ENCODE peak calls at places on chromosomes 6 and 20, in four cellular contexts. One of them, this sample, is unnamed.
A peak's percentile ranks its signal among the peaks of the same experiment; 100 is the strongest.

GRCh38 chr20:42792052-42792451 is 397.7 kb downstream of the PTPRT start:
- DNase-seq in HCT116: no peak
- DNase-seq in foreskin fibroblast: no peak
- DNase-seq in heart left ventricle: no peak
- DNase-seq in this sample: no peak

GRCh38 chr6:110529355-110529754 is 52.9 kb upstream of the SLC22A16 start:
- DNase-seq in heart left ventricle: no peak
- DNase-seq in foreskin fibroblast: peak; percentile 86
- DNase-seq in HCT116: no peak
- DNase-seq in this sample: no peak

GRCh38 chr6:39823187-39823815 is 31.1 kb downstream of the DAAM2 start:
- DNase-seq in foreskin fibroblast: peak; percentile 87
- DNase-seq in heart left ventricle: peak; percentile 83
- DNase-seq in HCT116: no peak
- DNase-seq in this sample: peak; percentile 70

GRCh38 chr20:59777814-59778575 is 155.4 kb downstream of the SYCP2 start:
- DNase-seq in foreskin fibroblast: no peak
- DNase-seq in HCT116: no peak
- DNase-seq in heart left ventricle: no peak
- DNase-seq in this sample: no peak

GRCh38 chr20:17655286-17655651 is 26.8 kb downstream of the RRBP1 start:
- DNase-seq in HCT116: no peak
- DNase-seq in heart left ventricle: peak; percentile 16
- DNase-seq in foreskin fibroblast: no peak
- DNase-seq in this sample: no peak

GRCh38 chr20:37526839-37527637 is 638 bp downstream of the BLCAP start:
- DNase-seq in HCT116: no peak
- DNase-seq in heart left ventricle: no peak
- DNase-seq in foreskin fibroblast: peak; percentile 68
- DNase-seq in this sample: peak; percentile 56

GRCh38 chr6:25173232-25173631 is 105.9 kb upstream of the CARMIL1 start:
- DNase-seq in heart left ventricle: no peak
- DNase-seq in foreskin fibroblast: peak; percentile 20
- DNase-seq in HCT116: no peak
- DNase-seq in this sample: no peak

GRCh38 chr20:36310215-36310981 is 4.3 kb downstream of the DLGAP4 start:
- DNase-seq in foreskin fibroblast: no peak
- DNase-seq in HCT116: no peak
- DNase-seq in heart left ventricle: no peak
- DNase-seq in this sample: no peak

GRCh38 chr20:58624687-58625086 is 26.4 kb upstream of the STX16 start:
- DNase-seq in heart left ventricle: no peak
- DNase-seq in foreskin fibroblast: no peak
- DNase-seq in HCT116: no peak
- DNase-seq in this sample: no peak

GRCh38 chr6:16108996-16109658 is 19.8 kb upstream of the MYLIP start:
- DNase-seq in HCT116: no peak
- DNase-seq in heart left ventricle: peak; percentile 51
- DNase-seq in foreskin fibroblast: no peak
- DNase-seq in this sample: peak; percentile 58

GRCh38 chr6:7155871-7156579 is 48.3 kb downstream of the RREB1 start:
- DNase-seq in HCT116: no peak
- DNase-seq in heart left ventricle: no peak
- DNase-seq in foreskin fibroblast: no peak
- DNase-seq in this sample: no peak

GRCh38 chr6:74492587-74492986 is 713.3 kb downstream of the COL12A1 start:
- DNase-seq in foreskin fibroblast: no peak
- DNase-seq in heart left ventricle: no peak
- DNase-seq in HCT116: no peak
- DNase-seq in this sample: no peak

GRCh38 chr20:32155017-32155965 is 45.8 kb downstream of the TM9SF4 start:
- DNase-seq in HCT116: no peak
- DNase-seq in foreskin fibroblast: peak; percentile 77
- DNase-seq in heart left ventricle: peak; percentile 92
- DNase-seq in this sample: peak; percentile 64

GRCh38 chr6:163750436-163751031 is 336.0 kb downstream of the QKI start:
- DNase-seq in heart left ventricle: no peak
- DNase-seq in foreskin fibroblast: no peak
- DNase-seq in HCT116: no peak
- DNase-seq in this sample: no peak

GRCh38 chr20:61788343-61788742 is 277.3 kb downstream of the TAF4 start:
- DNase-seq in heart left ventricle: no peak
- DNase-seq in foreskin fibroblast: no peak
- DNase-seq in HCT116: no peak
- DNase-seq in this sample: no peak

GRCh38 chr20:1810572-1810925 is 84.7 kb upstream of the SIRPA start:
- DNase-seq in foreskin fibroblast: no peak
- DNase-seq in heart left ventricle: no peak
- DNase-seq in HCT116: no peak
- DNase-seq in this sample: no peak

GRCh38 chr6:127207591-127208120 is 59.0 kb upstream of the RNF146 start:
- DNase-seq in heart left ventricle: no peak
- DNase-seq in HCT116: no peak
- DNase-seq in foreskin fibroblast: peak; percentile 76
- DNase-seq in this sample: no peak

GRCh38 chr6:124655856-124656255 is 306.4 kb upstream of the RNF217 start:
- DNase-seq in foreskin fibroblast: no peak
- DNase-seq in HCT116: no peak
- DNase-seq in heart left ventricle: no peak
- DNase-seq in this sample: no peak

GRCh38 chr20:31630187-31630790 is 7.4 kb upstream of the COX4I2 start:
- DNase-seq in HCT116: no peak
- DNase-seq in foreskin fibroblast: peak; percentile 36
- DNase-seq in heart left ventricle: no peak
- DNase-seq in this sample: no peak

GRCh38 chr6:168699631-168700315 is 258.8 kb downstream of the SMOC2 start:
- DNase-seq in foreskin fibroblast: peak; percentile 5
- DNase-seq in HCT116: no peak
- DNase-seq in heart left ventricle: peak; percentile 50
- DNase-seq in this sample: no peak
- H3K4me3 ChIP-seq in foreskin fibroblast: no peak overlapping the region
- H3K4me3 ChIP-seq in HCT116: no peak overlapping the region
- H3K4me3 ChIP-seq in heart left ventricle: no peak overlapping the region
- H3K4me3 ChIP-seq in this sample: no peak overlapping the region

GRCh38 chr6:11460001-11460668 is 77.4 kb upstream of the TMEM170B start:
- DNase-seq in foreskin fibroblast: peak; percentile 8
- DNase-seq in heart left ventricle: no peak
- DNase-seq in HCT116: no peak
- DNase-seq in this sample: no peak

GRCh38 chr6:11462742-11463414 is 74.7 kb upstream of the TMEM170B start:
- DNase-seq in heart left ventricle: no peak
- DNase-seq in HCT116: no peak
- DNase-seq in foreskin fibroblast: no peak
- DNase-seq in this sample: no peak

GRCh38 chr6:11460837-11461661 is 76.5 kb upstream of the TMEM170B start:
- DNase-seq in heart left ventricle: no peak
- DNase-seq in HCT116: no peak
- DNase-seq in foreskin fibroblast: no peak
- DNase-seq in this sample: no peak

GRCh38 chr6:11459002-11459658 is 78.4 kb upstream of the TMEM170B start:
- DNase-seq in heart left ventricle: no peak
- DNase-seq in foreskin fibroblast: no peak
- DNase-seq in HCT116: no peak
- DNase-seq in this sample: no peak

GRCh38 chr6:11458509-11458908 is 79.0 kb upstream of the TMEM170B start:
- DNase-seq in HCT116: no peak
- DNase-seq in heart left ventricle: no peak
- DNase-seq in foreskin fibroblast: no peak
- DNase-seq in this sample: no peak
- H3K4me3 ChIP-seq in HCT116: no peak overlapping the region
- H3K4me3 ChIP-seq in heart left ventricle: no peak overlapping the region
- H3K4me3 ChIP-seq in foreskin fibroblast: no peak overlapping the region
- H3K4me3 ChIP-seq in this sample: no peak overlapping the region

GRCh38 chr20:6767166-6767535 is 335 bp upstream of the BMP2 start:
- DNase-seq in foreskin fibroblast: no peak
- DNase-seq in heart left ventricle: no peak
- DNase-seq in HCT116: no peak
- DNase-seq in this sample: no peak

GRCh38 chr20:6765469-6766058 is 1.9 kb upstream of the BMP2 start:
- DNase-seq in foreskin fibroblast: peak; percentile 72
- DNase-seq in heart left ventricle: no peak
- DNase-seq in HCT116: peak; percentile 19
- DNase-seq in this sample: no peak

GRCh38 chr20:6767536-6768227 is at the start of gene BMP2:
- DNase-seq in HCT116: no peak
- DNase-seq in foreskin fibroblast: peak; percentile 85
- DNase-seq in heart left ventricle: peak; percentile 55
- DNase-seq in this sample: peak; percentile 81

GRCh38 chr20:6764619-6765018 is 2.9 kb upstream of the BMP2 start:
- DNase-seq in heart left ventricle: no peak
- DNase-seq in HCT116: no peak
- DNase-seq in foreskin fibroblast: no peak
- DNase-seq in this sample: no peak

DNA sequence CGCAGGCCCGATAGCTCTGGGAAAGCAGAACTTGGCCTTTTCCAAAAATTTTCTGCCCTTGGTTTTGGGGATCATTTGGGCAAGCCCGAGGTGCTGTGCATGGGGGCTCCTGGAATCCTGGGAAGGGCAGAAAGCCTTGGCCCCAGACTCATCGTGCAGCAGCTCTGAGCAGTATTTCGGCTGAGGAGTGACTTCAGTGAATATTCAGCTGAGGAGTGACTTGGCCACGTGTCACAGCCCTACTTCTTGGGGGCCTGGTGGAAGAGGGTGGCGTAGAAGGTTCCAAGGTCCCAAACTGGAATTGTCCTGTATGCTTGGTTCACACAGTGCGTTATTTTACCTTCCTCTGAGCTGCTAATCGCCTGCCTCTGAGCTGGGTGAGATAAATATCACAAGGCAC is 1.1 kb upstream of the BMP2 start:
- DNase-seq in foreskin fibroblast: no peak
- DNase-seq in heart left ventricle: no peak
- DNase-seq in HCT116: no peak
- DNase-seq in this sample: peak; percentile 54
- H3K4me3 ChIP-seq in foreskin fibroblast: no peak overlapping the region
- H3K4me3 ChIP-seq in heart left ventricle: no peak overlapping the region
- H3K4me3 ChIP-seq in HCT116: no peak overlapping the region
- H3K4me3 ChIP-seq in this sample: no peak overlapping the region

GRCh38 chr6:111712398-111712797 is 106.7 kb upstream of the TRAF3IP2 start:
- DNase-seq in heart left ventricle: peak; percentile 71
- DNase-seq in HCT116: no peak
- DNase-seq in foreskin fibroblast: peak; percentile 84
- DNase-seq in this sample: no peak
- H3K4me3 ChIP-seq in heart left ventricle: no peak overlapping the region
- H3K4me3 ChIP-seq in HCT116: no peak overlapping the region
- H3K4me3 ChIP-seq in foreskin fibroblast: no peak overlapping the region
- H3K4me3 ChIP-seq in this sample: no peak overlapping the region

DNA sequence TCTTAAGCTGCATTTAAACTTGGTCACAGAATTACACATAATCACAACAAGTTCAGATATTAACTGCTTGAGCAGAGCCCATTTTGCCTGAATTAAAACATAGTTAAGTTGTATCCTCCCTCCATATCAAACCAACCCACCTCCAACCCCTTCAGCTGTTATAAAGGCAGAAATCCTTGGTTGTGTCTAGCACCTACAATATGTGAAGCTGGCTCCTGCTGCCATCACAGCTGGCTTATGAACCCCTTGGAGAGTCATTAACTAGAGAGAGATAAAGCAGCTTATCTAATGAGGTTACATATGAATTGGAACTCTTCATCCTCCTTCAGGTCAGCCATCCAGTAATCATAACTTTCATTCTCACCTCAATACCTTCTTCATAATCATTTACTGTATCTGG is 101.8 kb downstream of the EPHA7 start:
- DNase-seq in HCT116: no peak
- DNase-seq in heart left ventricle: no peak
- DNase-seq in foreskin fibroblast: no peak
- DNase-seq in this sample: no peak
- H3K4me3 ChIP-seq in HCT116: no peak overlapping the region
- H3K4me3 ChIP-seq in heart left ventricle: no peak overlapping the region
- H3K4me3 ChIP-seq in foreskin fibroblast: no peak overlapping the region
- H3K4me3 ChIP-seq in this sample: no peak overlapping the region

DNA sequence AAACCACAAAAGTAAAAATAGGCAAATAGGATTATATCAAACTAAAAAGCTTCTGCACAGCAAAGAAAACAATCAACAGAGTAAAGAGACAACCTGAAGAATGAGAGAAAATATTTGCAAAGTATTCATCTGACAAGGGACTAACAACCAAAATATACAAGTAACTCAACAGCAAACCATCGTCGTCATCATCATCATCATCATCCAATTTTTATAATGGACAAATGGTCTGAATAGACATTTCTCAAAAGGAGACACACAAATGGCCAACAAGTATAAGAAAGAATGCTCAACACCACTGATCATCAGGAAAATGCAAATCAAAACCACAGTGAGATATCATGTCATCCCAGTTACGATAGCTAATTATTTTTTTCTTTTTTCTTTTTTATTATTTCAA is 62.0 kb downstream of the ANKEF1 start:
- DNase-seq in HCT116: no peak
- DNase-seq in foreskin fibroblast: no peak
- DNase-seq in heart left ventricle: no peak
- DNase-seq in this sample: no peak
- H3K4me3 ChIP-seq in HCT116: no peak overlapping the region
- H3K4me3 ChIP-seq in foreskin fibroblast: no peak overlapping the region
- H3K4me3 ChIP-seq in heart left ventricle: no peak overlapping the region
- H3K4me3 ChIP-seq in this sample: no peak overlapping the region

This sample was measured in Peyer's patch.